ENCODE peak calls at places on chromosome 13, in ten cellular contexts. One of them, this sample, is unnamed.

GRCh38 chr13:60617863-60618733 is 221.1 kb downstream of the TDRD3 start:
- DNase-seq in activated CD4-positive, alpha-beta T cell treated with anti-CD3 and anti-CD28 coated beads, Interleukin-2, amount 50 U/mL, for 24 hours: no peak
- DNase-seq in DMS53: no peak
- DNase-seq in IMR-90: peak; percentile 36
- DNase-seq in HEK293T: peak; percentile 10
- DNase-seq in anterior cingulate cortex: peak; percentile 0
- DNase-seq in EH: peak; percentile 26
- DNase-seq in MCF 10A: peak; percentile 34
- DNase-seq in GM23248: peak; percentile 68
- DNase-seq in hepatic stellate cell: peak; percentile 6
- DNase-seq in this sample: peak; percentile 33

GRCh38 chr13:27038323-27038722 is 133.3 kb downstream of the USP12 start:
- DNase-seq in activated CD4-positive, alpha-beta T cell treated with anti-CD3 and anti-CD28 coated beads, Interleukin-2, amount 50 U/mL, for 24 hours: no peak
- DNase-seq in DMS53: peak; percentile 72
- DNase-seq in IMR-90: peak; percentile 74
- DNase-seq in HEK293T: no peak
- DNase-seq in anterior cingulate cortex: no peak
- DNase-seq in EH: peak; percentile 81
- DNase-seq in MCF 10A: peak; percentile 70
- DNase-seq in GM23248: peak; percentile 87
- DNase-seq in hepatic stellate cell: peak; percentile 70
- DNase-seq in this sample: peak; percentile 71

GRCh38 chr13:19952850-19953249 is 5.7 kb upstream of the ZMYM2 start:
- DNase-seq in activated CD4-positive, alpha-beta T cell treated with anti-CD3 and anti-CD28 coated beads, Interleukin-2, amount 50 U/mL, for 24 hours: no peak
- DNase-seq in DMS53: no peak
- DNase-seq in IMR-90: no peak
- DNase-seq in HEK293T: no peak
- DNase-seq in anterior cingulate cortex: no peak
- DNase-seq in EH: no peak
- DNase-seq in MCF 10A: no peak
- DNase-seq in GM23248: no peak
- DNase-seq in hepatic stellate cell: no peak
- DNase-seq in this sample: no peak

GRCh38 chr13:19089315-19089714 is 92.3 kb downstream of the TUBA3C start:
- DNase-seq in activated CD4-positive, alpha-beta T cell treated with anti-CD3 and anti-CD28 coated beads, Interleukin-2, amount 50 U/mL, for 24 hours: no peak
- DNase-seq in DMS53: peak; percentile 35
- DNase-seq in IMR-90: no peak
- DNase-seq in HEK293T: no peak
- DNase-seq in anterior cingulate cortex: no peak
- DNase-seq in EH: no peak
- DNase-seq in MCF 10A: no peak
- DNase-seq in GM23248: no peak
- DNase-seq in hepatic stellate cell: no peak
- DNase-seq in this sample: no peak

GRCh38 chr13:114068723-114069322 is 63.6 kb downstream of the RASA3 start:
- DNase-seq in activated CD4-positive, alpha-beta T cell treated with anti-CD3 and anti-CD28 coated beads, Interleukin-2, amount 50 U/mL, for 24 hours: no peak
- DNase-seq in DMS53: no peak
- DNase-seq in IMR-90: peak; percentile 77
- DNase-seq in HEK293T: no peak
- DNase-seq in anterior cingulate cortex: no peak
- DNase-seq in EH: peak; percentile 82
- DNase-seq in MCF 10A: peak; percentile 20
- DNase-seq in GM23248: peak; percentile 86
- DNase-seq in hepatic stellate cell: peak; percentile 63
- DNase-seq in this sample: peak; percentile 53

GRCh38 chr13:104485571-104485970 is 1419.4 kb upstream of the SLC10A2 start:
- DNase-seq in activated CD4-positive, alpha-beta T cell treated with anti-CD3 and anti-CD28 coated beads, Interleukin-2, amount 50 U/mL, for 24 hours: no peak
- DNase-seq in DMS53: no peak
- DNase-seq in IMR-90: no peak
- DNase-seq in HEK293T: no peak
- DNase-seq in anterior cingulate cortex: no peak
- DNase-seq in EH: no peak
- DNase-seq in MCF 10A: no peak
- DNase-seq in GM23248: no peak
- DNase-seq in hepatic stellate cell: no peak
- DNase-seq in this sample: no peak

GRCh38 chr13:111337206-111337605 is 16.8 kb downstream of the TEX29 start:
- DNase-seq in activated CD4-positive, alpha-beta T cell treated with anti-CD3 and anti-CD28 coated beads, Interleukin-2, amount 50 U/mL, for 24 hours: no peak
- DNase-seq in DMS53: no peak
- DNase-seq in IMR-90: peak; percentile 96
- DNase-seq in HEK293T: no peak
- DNase-seq in anterior cingulate cortex: no peak
- DNase-seq in EH: peak; percentile 74
- DNase-seq in MCF 10A: peak; percentile 75
- DNase-seq in GM23248: peak; percentile 95
- DNase-seq in hepatic stellate cell: peak; percentile 50
- DNase-seq in this sample: no peak

GRCh38 chr13:81017525-81018152 is 676.7 kb upstream of the SPRY2 start:
- DNase-seq in activated CD4-positive, alpha-beta T cell treated with anti-CD3 and anti-CD28 coated beads, Interleukin-2, amount 50 U/mL, for 24 hours: no peak
- DNase-seq in DMS53: peak; percentile 50
- DNase-seq in IMR-90: peak; percentile 25
- DNase-seq in HEK293T: peak; percentile 63
- DNase-seq in anterior cingulate cortex: peak; percentile 46
- DNase-seq in EH: peak; percentile 35
- DNase-seq in MCF 10A: peak; percentile 61
- DNase-seq in GM23248: peak; percentile 65
- DNase-seq in hepatic stellate cell: peak; percentile 9
- DNase-seq in this sample: peak; percentile 57

GRCh38 chr13:40452038-40452666 is 214.3 kb downstream of the FOXO1 start:
- DNase-seq in activated CD4-positive, alpha-beta T cell treated with anti-CD3 and anti-CD28 coated beads, Interleukin-2, amount 50 U/mL, for 24 hours: no peak
- DNase-seq in DMS53: no peak
- DNase-seq in IMR-90: no peak
- DNase-seq in HEK293T: no peak
- DNase-seq in anterior cingulate cortex: peak; percentile 15
- DNase-seq in EH: no peak
- DNase-seq in MCF 10A: no peak
- DNase-seq in GM23248: no peak
- DNase-seq in hepatic stellate cell: no peak
- DNase-seq in this sample: no peak

GRCh38 chr13:33512880-33513554 is 227.5 kb upstream of the STARD13 start:
- DNase-seq in activated CD4-positive, alpha-beta T cell treated with anti-CD3 and anti-CD28 coated beads, Interleukin-2, amount 50 U/mL, for 24 hours: no peak
- DNase-seq in DMS53: peak; percentile 11
- DNase-seq in IMR-90: peak; percentile 62
- DNase-seq in HEK293T: no peak
- DNase-seq in anterior cingulate cortex: no peak
- DNase-seq in EH: peak; percentile 58
- DNase-seq in MCF 10A: no peak
- DNase-seq in GM23248: peak; percentile 30
- DNase-seq in hepatic stellate cell: no peak
- DNase-seq in this sample: no peak

GRCh38 chr13:113595131-113595530 is 10.6 kb downstream of the TFDP1 start:
- DNase-seq in activated CD4-positive, alpha-beta T cell treated with anti-CD3 and anti-CD28 coated beads, Interleukin-2, amount 50 U/mL, for 24 hours: no peak
- DNase-seq in DMS53: no peak
- DNase-seq in IMR-90: no peak
- DNase-seq in HEK293T: no peak
- DNase-seq in anterior cingulate cortex: no peak
- DNase-seq in EH: no peak
- DNase-seq in MCF 10A: no peak
- DNase-seq in GM23248: no peak
- DNase-seq in hepatic stellate cell: no peak
- DNase-seq in this sample: no peak

GRCh38 chr13:100657881-100658315 is 16.7 kb downstream of the TMTC4 start:
- DNase-seq in activated CD4-positive, alpha-beta T cell treated with anti-CD3 and anti-CD28 coated beads, Interleukin-2, amount 50 U/mL, for 24 hours: no peak
- DNase-seq in DMS53: no peak
- DNase-seq in IMR-90: no peak
- DNase-seq in HEK293T: no peak
- DNase-seq in anterior cingulate cortex: peak; percentile 95
- DNase-seq in EH: no peak
- DNase-seq in MCF 10A: no peak
- DNase-seq in GM23248: no peak
- DNase-seq in hepatic stellate cell: no peak
- DNase-seq in this sample: no peak

GRCh38 chr13:73335226-73335625 is 276.4 kb downstream of the KLF5 start:
- DNase-seq in activated CD4-positive, alpha-beta T cell treated with anti-CD3 and anti-CD28 coated beads, Interleukin-2, amount 50 U/mL, for 24 hours: no peak
- DNase-seq in DMS53: peak; percentile 4
- DNase-seq in IMR-90: peak; percentile 65
- DNase-seq in HEK293T: no peak
- DNase-seq in anterior cingulate cortex: no peak
- DNase-seq in EH: peak; percentile 87
- DNase-seq in MCF 10A: peak; percentile 89
- DNase-seq in GM23248: peak; percentile 86
- DNase-seq in hepatic stellate cell: no peak
- DNase-seq in this sample: peak; percentile 57

This sample was measured in endothelial cell of umbilical vein.